ENCODE peak calls at places on chromosome 3, in four cellular contexts. One of them, this sample, is unnamed.

GRCh38 chr3:154678271-154678670 is 248.3 kb upstream of the GPR149 start:
- DNase-seq in GM12878: no peak
- DNase-seq in H1: no peak
- DNase-seq in K562: no peak
- DNase-seq in this sample: no peak

GRCh38 chr3:153373571-153373970 is 211.5 kb downstream of the RAP2B start:
- DNase-seq in H1: no peak
- DNase-seq in K562: no peak
- DNase-seq in GM12878: peak; percentile 8
- DNase-seq in this sample: no peak

GRCh38 chr3:55854395-55854994 is 367.4 kb upstream of the WNT5A start:
- DNase-seq in GM12878: no peak
- DNase-seq in K562: no peak
- DNase-seq in H1: no peak
- DNase-seq in this sample: no peak

GRCh38 chr3:5126586-5126985 is 4.5 kb downstream of the ARL8B start:
- DNase-seq in H1: no peak
- DNase-seq in GM12878: no peak
- DNase-seq in K562: no peak
- DNase-seq in this sample: no peak

GRCh38 chr3:194852836-194853508 is 167.3 kb downstream of the FAM43A start:
- DNase-seq in K562: no peak
- DNase-seq in H1: no peak
- DNase-seq in GM12878: no peak
- DNase-seq in this sample: no peak

GRCh38 chr3:139982404-139982803 is 47.4 kb downstream of the CLSTN2 start:
- DNase-seq in K562: no peak
- DNase-seq in GM12878: no peak
- DNase-seq in H1: peak; percentile 3
- DNase-seq in this sample: no peak

GRCh38 chr3:65583203-65583602 is 455.5 kb downstream of the MAGI1 start:
- DNase-seq in H1: no peak
- DNase-seq in GM12878: no peak
- DNase-seq in K562: no peak
- DNase-seq in this sample: no peak

GRCh38 chr3:114192141-114192540 is 13.3 kb upstream of the DRD3 start:
- DNase-seq in K562: no peak
- DNase-seq in H1: no peak
- DNase-seq in GM12878: no peak
- DNase-seq in this sample: no peak

GRCh38 chr3:63972196-63972595 is 51.1 kb downstream of the PSMD6 start:
- DNase-seq in H1: no peak
- DNase-seq in GM12878: no peak
- DNase-seq in K562: no peak
- DNase-seq in this sample: no peak

GRCh38 chr3:46699846-46700523 is 1.2 kb upstream of the TMIE start:
- DNase-seq in K562: no peak
- DNase-seq in H1: no peak
- DNase-seq in GM12878: no peak
- DNase-seq in this sample: no peak

GRCh38 chr3:37028329-37028728 is 35.0 kb downstream of the MLH1 start:
- DNase-seq in H1: no peak
- DNase-seq in GM12878: no peak
- DNase-seq in K562: peak; percentile 74
- DNase-seq in this sample: no peak

GRCh38 chr3:107660316-107660976 is 137.7 kb downstream of the BBX start:
- DNase-seq in K562: no peak
- DNase-seq in H1: no peak
- DNase-seq in GM12878: no peak
- DNase-seq in this sample: peak; percentile 39

GRCh38 chr3:100912976-100913375 is 80.2 kb downstream of the ABI3BP start:
- DNase-seq in K562: no peak
- DNase-seq in GM12878: no peak
- DNase-seq in H1: no peak
- DNase-seq in this sample: no peak

GRCh38 chr3:136276049-136276755 is 26.1 kb downstream of the PCCB start:
- DNase-seq in GM12878: no peak
- DNase-seq in K562: no peak
- DNase-seq in H1: no peak
- DNase-seq in this sample: no peak

GRCh38 chr3:186515115-186515514 is 29.1 kb downstream of the CRYGS start:
- DNase-seq in K562: no peak
- DNase-seq in H1: no peak
- DNase-seq in GM12878: no peak
- DNase-seq in this sample: no peak

GRCh38 chr3:30617653-30618052 is 11.3 kb downstream of the TGFBR2 start:
- DNase-seq in GM12878: no peak
- DNase-seq in H1: no peak
- DNase-seq in K562: no peak
- DNase-seq in this sample: no peak

GRCh38 chr3:190617185-190617584 is 103.3 kb downstream of the IL1RAP start:
- DNase-seq in H1: no peak
- DNase-seq in K562: no peak
- DNase-seq in GM12878: peak; percentile 25
- DNase-seq in this sample: peak; percentile 92
- TF ChIP-seq CBX5 in H1: no peak
- TF ChIP-seq CBX5 in K562: no peak
- TF ChIP-seq CBX5 in GM12878: no peak
- TF ChIP-seq CBX5 in this sample: no peak

DNA sequence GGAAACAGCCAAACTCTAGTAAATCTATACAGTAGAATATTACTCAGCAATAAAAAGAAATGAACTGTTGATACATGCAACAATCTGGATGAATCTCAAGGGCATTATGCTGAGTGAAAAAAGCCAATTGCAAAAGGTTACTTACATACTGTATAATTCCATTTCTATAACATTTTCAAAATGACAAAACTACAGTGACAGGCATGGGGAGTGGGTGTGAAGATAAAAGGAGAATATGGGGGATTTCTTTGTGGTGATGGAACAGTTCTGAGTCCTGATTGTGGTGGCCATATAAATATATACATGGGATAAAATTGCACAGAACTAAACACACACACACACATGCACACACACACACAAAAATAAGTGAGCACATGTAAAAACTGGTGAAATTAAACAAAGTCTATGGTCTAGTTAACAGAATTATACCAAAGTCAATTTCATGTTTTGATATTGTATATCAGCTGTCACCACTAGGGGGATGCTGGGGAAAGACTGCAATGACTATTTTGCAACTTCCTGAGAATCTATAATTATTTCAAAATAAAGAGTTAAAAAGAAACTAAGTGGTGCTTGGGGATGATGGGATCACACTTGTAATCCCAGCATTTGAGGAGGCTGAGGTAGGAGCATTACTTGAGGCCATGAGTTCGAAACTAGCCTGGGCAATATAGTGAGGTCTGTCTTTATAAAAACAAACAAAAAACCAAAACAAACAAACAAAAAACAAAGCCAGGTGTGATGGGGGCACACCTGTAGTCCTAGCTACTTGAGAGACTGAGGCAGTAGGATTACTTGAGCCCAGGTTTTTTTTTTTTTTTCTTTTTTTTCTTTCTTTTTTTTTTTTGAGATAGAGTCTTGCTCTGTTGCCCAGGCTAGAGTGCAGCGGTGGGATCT is 66.0 kb downstream of the SPTSSB start:
- DNase-seq in K562: peak; percentile 17
- DNase-seq in H1: no peak
- DNase-seq in GM12878: no peak
- DNase-seq in this sample: no peak
- H2AFZ ChIP-seq in K562: no peak overlapping the region
- H2AFZ ChIP-seq in H1: no peak overlapping the region
- H2AFZ ChIP-seq in GM12878: no peak overlapping the region
- H2AFZ ChIP-seq in this sample: no peak overlapping the region

GRCh38 chr3:22349445-22349844 is 598.4 kb upstream of the ZNF385D start:
- DNase-seq in H1: no peak
- DNase-seq in K562: no peak
- DNase-seq in GM12878: no peak
- DNase-seq in this sample: no peak

GRCh38 chr3:22358334-22358733 is 607.3 kb upstream of the ZNF385D start:
- DNase-seq in H1: no peak
- DNase-seq in K562: no peak
- DNase-seq in GM12878: no peak
- DNase-seq in this sample: no peak

GRCh38 chr3:22353126-22353525 is 602.1 kb upstream of the ZNF385D start:
- DNase-seq in K562: no peak
- DNase-seq in GM12878: no peak
- DNase-seq in H1: no peak
- DNase-seq in this sample: no peak
- TF ChIP-seq RAD21 in K562: no peak
- TF ChIP-seq RAD21 in GM12878: no peak
- TF ChIP-seq RAD21 in H1: no peak
- TF ChIP-seq RAD21 in this sample: no peak

GRCh38 chr3:15148614-15149013 is 49.7 kb upstream of the RBSN start:
- DNase-seq in GM12878: no peak
- DNase-seq in H1: peak; percentile 56
- DNase-seq in K562: peak; percentile 79
- DNase-seq in this sample: peak; percentile 69
- TF ChIP-seq CBX5 in GM12878: no peak
- TF ChIP-seq CBX5 in H1: no peak
- TF ChIP-seq CBX5 in K562: no peak
- TF ChIP-seq CBX5 in this sample: peak; percentile 61

DNA sequence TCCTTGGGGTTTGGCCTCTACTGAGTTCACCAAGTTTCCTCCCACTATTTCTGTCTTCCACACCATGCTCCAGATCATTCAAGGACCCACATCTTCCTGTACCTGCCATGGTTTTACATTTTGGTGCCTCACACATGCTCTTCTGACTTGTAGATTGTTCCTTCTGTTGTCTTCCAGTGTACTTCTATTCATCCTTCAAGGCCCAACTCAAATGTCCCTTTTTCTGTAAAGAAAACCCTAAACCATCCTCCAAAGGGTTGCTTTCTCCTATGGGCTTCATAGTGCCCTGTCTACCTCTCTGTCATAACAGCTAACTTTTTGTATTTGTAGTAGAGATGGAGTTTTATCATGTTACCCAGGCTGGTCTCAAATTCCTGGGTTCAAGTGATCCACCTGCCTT is 20.1 kb upstream of the TSEN2 start:
- DNase-seq in GM12878: no peak
- DNase-seq in H1: no peak
- DNase-seq in K562: no peak
- DNase-seq in this sample: no peak
- H2AFZ ChIP-seq in GM12878: no peak overlapping the region
- H2AFZ ChIP-seq in H1: no peak overlapping the region
- H2AFZ ChIP-seq in K562: no peak overlapping the region
- H2AFZ ChIP-seq in this sample: no peak overlapping the region

DNA sequence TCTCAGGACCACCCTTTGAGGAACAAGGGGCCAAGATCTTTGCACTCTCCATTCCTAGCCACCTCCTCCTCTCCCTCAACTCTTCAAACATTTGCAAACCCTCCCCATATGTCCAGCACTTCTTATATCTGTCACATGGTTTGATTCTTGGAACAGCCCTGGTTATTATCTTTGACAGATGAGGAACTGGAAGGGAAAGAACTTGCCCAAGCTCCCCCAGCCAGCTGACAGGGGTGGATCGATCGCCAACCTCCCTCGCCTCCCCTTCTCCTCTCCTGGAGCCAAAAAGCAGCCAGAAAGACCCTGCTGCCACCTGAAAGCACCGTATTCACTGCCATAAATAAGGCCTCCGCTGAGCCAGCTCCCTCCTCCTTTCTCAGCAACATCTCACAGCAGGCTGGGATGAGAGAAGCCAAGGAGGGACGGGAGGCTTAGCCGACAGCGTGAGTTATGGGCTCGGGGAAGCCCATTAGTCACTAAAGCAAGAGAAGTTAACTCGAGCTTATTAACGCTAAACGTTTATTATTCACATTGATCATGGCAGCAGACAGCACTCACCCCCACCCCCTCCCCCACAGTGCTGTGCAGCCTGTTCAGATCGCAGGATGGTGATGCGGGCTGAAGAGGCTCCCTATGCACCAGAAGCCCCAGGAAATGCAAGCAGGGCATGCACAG is 22.2 kb upstream of the FGD5 start:
- DNase-seq in GM12878: no peak
- DNase-seq in K562: no peak
- DNase-seq in H1: no peak
- DNase-seq in this sample: no peak
- TF ChIP-seq RAD21 in GM12878: no peak
- TF ChIP-seq RAD21 in K562: no peak
- TF ChIP-seq RAD21 in H1: no peak
- TF ChIP-seq RAD21 in this sample: no peak

DNA sequence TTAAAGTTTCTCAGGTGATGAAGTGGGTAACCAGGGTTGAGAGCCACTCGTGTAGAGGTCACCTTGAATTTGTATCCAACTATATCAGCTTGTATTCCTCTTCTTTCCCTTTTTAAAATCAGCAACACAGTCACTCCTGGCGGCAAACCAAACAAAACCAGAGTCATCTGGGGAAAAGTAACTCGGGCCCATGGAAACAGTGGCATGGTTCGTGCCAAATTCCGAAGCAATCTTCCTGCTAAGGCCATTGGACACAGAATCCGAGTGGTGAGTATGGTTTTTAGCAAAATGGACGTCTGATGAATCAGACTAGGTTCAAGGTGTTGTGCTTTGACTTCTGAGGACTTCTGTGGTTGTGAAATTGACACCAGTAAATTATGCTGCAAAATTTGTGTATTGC is 3.9 kb downstream of the RPL35A start:
- DNase-seq in GM12878: no peak
- DNase-seq in H1: no peak
- DNase-seq in K562: no peak
- DNase-seq in this sample: no peak
- TF ChIP-seq CBX5 in GM12878: no peak
- TF ChIP-seq CBX5 in H1: no peak
- TF ChIP-seq CBX5 in K562: no peak
- TF ChIP-seq CBX5 in this sample: no peak

This sample was measured in HepG2.